ENCODE peak calls at places on chromosome 2, in eight cellular contexts. H is kidney, L is keratinocyte, Z is fibroblast of lung, G is H1, Y is HCT116, N is GM23248, U is neuronal stem cell. K is an unnamed sample.

GRCh38 chr2:120066708-120067547 is 54.1 kb downstream of the EPB41L5 start:
- DNase-seq in H (no peak), L (no peak), Z (peak; percentile 40), G (no peak), Y (no peak), N (no peak), U (no peak), K (no peak)

GRCh38 chr2:107730898-107731297 is 95.8 kb upstream of the RGPD4 start:
- DNase-seq in H (no peak), L (peak; percentile 49), Z (no peak), G (no peak), Y (no peak), N (peak; percentile 2), U (no peak), K (no peak)

GRCh38 chr2:231985823-231986261 is 24.3 kb downstream of the DIS3L2 start:
- DNase-seq in H (no peak), L (peak; percentile 15), Z (no peak), G (peak; percentile 53), Y (peak; percentile 27), N (no peak), U (no peak), K (peak; percentile 45)

GRCh38 chr2:75403991-75404428 is 156.7 kb downstream of the EVA1A start:
- DNase-seq in H (no peak), L (no peak), Z (peak; percentile 66), G (no peak), Y (peak; percentile 39), N (peak; percentile 69), U (peak; percentile 45), K (peak; percentile 62)

GRCh38 chr2:223187256-223187655 is 135.3 kb downstream of the KCNE4 start:
- DNase-seq in H (no peak), L (no peak), Z (no peak), G (no peak), Y (no peak), N (no peak), U (no peak), K (no peak)

GRCh38 chr2:82528288-82528687 is 1930.8 kb downstream of the SUCLG1 start:
- DNase-seq in H (no peak), L (no peak), Z (no peak), G (no peak), Y (no peak), N (no peak), U (no peak), K (no peak)

GRCh38 chr2:206477296-206477695 is 34.0 kb downstream of the ADAM23 start:
- DNase-seq in H (no peak), L (peak; percentile 49), Z (peak; percentile 61), G (no peak), Y (no peak), N (peak; percentile 34), U (no peak), K (no peak)

GRCh38 chr2:191250400-191250799 is 5.2 kb downstream of the MYO1B start:
- DNase-seq in H (no peak), L (no peak), Z (peak; percentile 56), G (no peak), Y (no peak), N (peak; percentile 48), U (no peak), K (no peak)

GRCh38 chr2:65263257-65263656 is 35.6 kb downstream of the ACTR2 start:
- DNase-seq in H (no peak), L (no peak), Z (no peak), G (no peak), Y (no peak), N (peak; percentile 44), U (no peak), K (no peak)

GRCh38 chr2:121529439-121530209 is 1.1 kb upstream of the RNU4ATAC start:
- DNase-seq in H (peak; percentile 90), L (no peak), Z (peak; percentile 67), G (no peak), Y (no peak), N (peak; percentile 57), U (peak; percentile 78), K (peak; percentile 85)

GRCh38 chr2:156955701-156956100 is 301.8 kb upstream of the GALNT5 start:
- DNase-seq in H (no peak), L (peak; percentile 75), Z (no peak), G (no peak), Y (no peak), N (no peak), U (no peak), K (no peak)

GRCh38 chr2:65746919-65747678 is 314.7 kb upstream of the SPRED2 start:
- DNase-seq in H (no peak), L (no peak), Z (no peak), G (no peak), Y (no peak), N (no peak), U (no peak), K (peak; percentile 38)

GRCh38 chr2:15638720-15639119 is 47.1 kb downstream of the DDX1 start:
- DNase-seq in H (no peak), L (peak; percentile 32), Z (peak; percentile 14), G (no peak), Y (no peak), N (peak; percentile 75), U (no peak), K (no peak)

GRCh38 chr2:46439582-46439981 is 39.8 kb upstream of the TMEM247 start:
- DNase-seq in H (no peak), L (no peak), Z (no peak), G (no peak), Y (no peak), N (no peak), U (no peak), K (no peak)

GRCh38 chr2:27422958-27423357 is 5.5 kb upstream of the NRBP1 start:
- DNase-seq in H (no peak), L (no peak), Z (no peak), G (no peak), Y (no peak), N (no peak), U (no peak), K (no peak)

GRCh38 chr2:27427863-27428212 is 593 bp upstream of the NRBP1 start:
- DNase-seq in H (no peak), L (no peak), Z (no peak), G (no peak), Y (no peak), N (no peak), U (peak; percentile 12), K (no peak)

GRCh38 chr2:27428978-27429541 is 629 bp downstream of the NRBP1 start:
- DNase-seq in H (peak; percentile 95), L (no peak), Z (peak; percentile 82), G (peak; percentile 87), Y (peak; percentile 64), N (peak; percentile 96), U (peak; percentile 79), K (peak; percentile 95)

GRCh38 chr2:27431395-27431794 is 3.0 kb downstream of the NRBP1 start:
- DNase-seq in H (no peak), L (no peak), Z (peak; percentile 19), G (no peak), Y (no peak), N (peak; percentile 80), U (no peak), K (no peak)

DNA sequence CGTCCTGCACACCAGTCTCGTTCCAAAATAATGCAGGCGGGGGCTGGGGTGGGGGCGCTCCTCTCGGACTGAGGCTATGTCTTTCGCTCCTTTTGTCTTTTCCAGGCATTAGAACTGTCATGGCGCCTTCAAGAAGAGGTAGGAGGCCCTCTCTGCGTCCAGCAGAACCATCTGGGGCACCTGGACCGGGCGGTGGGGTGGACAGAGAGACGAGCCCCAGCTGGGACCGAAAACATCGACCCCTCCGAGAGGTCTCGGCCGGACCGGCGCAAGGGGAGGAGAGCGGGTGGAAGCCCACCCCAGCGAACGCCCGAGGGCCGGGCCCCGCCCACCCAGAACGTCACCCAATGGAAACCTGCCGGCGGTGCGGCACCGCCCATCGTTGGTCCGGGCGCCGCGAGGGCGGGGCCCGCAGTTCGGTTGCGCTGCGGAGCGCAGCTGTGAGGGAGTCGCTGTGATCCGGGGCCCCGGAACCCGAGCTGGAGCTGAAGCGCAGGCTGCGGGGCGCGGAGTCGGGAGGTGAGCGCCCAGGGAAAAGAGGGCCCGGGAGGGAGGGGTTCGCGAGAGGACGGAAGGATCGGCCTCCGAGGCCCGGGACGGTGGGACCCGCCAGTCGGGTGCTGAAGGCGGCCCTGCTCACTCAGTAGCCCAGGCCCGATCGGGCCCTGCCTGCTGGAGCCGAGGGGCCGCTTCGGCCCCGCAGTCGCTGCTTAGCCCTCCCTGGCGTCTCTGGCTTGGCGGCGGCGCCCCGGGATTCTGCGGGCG is at the start of gene NRBP1:
- DNase-seq in H (peak; percentile 97), L (no peak), Z (peak; percentile 89), G (peak; percentile 96), Y (peak; percentile 76), N (peak; percentile 96), U (peak; percentile 94), K (peak; percentile 98)
- H3K9ac ChIP-seq in H (peak within 1 kb of the TSS; percentile 85), L (peak within 1 kb of the TSS; percentile 90), Z (peak within 1 kb of the TSS; percentile 94), G (peak within 1 kb of the TSS; percentile 82), Y (peak within 1 kb of the TSS; percentile 91), N (peak within 1 kb of the TSS; percentile 93), U (peak within 1 kb of the TSS; percentile 87), K (peak within 1 kb of the TSS; percentile 94)

GRCh38 chr2:218245214-218245613 is 15.6 kb upstream of the GPBAR1 start:
- DNase-seq in H (no peak), L (no peak), Z (no peak), G (no peak), Y (no peak), N (no peak), U (no peak), K (no peak)
- H3K36me3 ChIP-seq in H (peaks cover 63% of the 10 kb centered on the region), L (peaks cover 47% of the 10 kb centered on the region), Z (peaks cover 30% of the 10 kb centered on the region), G (peaks cover 38% of the 10 kb centered on the region), Y (peaks cover 57% of the 10 kb centered on the region), N (peaks cover 98% of the 10 kb centered on the region), U (peaks cover 43% of the 10 kb centered on the region), K (no peaks in the 10 kb centered on the region)

DNA sequence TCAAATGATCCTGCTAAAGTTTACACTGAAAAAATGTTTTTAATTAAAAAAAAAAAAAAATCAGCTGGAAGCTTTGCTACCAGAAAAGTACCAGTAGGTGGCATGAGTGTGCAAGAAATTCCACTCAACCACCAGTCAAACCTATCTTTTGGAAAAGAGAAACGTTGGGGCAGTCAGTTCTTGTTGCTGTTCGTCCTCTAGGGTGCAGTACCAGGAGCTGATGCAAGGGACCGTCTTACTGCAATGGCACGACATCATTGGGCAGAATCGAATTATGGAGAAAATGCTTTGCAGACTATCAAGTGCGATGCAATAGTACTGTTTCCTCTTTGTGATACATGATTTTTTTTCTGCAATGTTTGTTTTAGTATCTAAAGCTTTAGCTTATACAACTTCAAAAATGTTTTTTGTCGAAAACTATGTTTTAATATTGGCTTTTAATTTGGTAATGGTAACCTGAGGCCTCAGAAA is 18.3 kb downstream of the YPEL5 start:
- DNase-seq in H (no peak), L (peak; percentile 69), Z (peak; percentile 94), G (no peak), Y (peak; percentile 91), N (peak; percentile 95), U (peak; percentile 70), K (peak; percentile 89)
- H3K9ac ChIP-seq in H (no peak overlapping the region), L (no peak overlapping the region), Z (no peak overlapping the region), G (no peak overlapping the region), Y (no peak overlapping the region), N (peak overlapping the region; percentile 18), U (no peak overlapping the region), K (no peak overlapping the region)

DNA sequence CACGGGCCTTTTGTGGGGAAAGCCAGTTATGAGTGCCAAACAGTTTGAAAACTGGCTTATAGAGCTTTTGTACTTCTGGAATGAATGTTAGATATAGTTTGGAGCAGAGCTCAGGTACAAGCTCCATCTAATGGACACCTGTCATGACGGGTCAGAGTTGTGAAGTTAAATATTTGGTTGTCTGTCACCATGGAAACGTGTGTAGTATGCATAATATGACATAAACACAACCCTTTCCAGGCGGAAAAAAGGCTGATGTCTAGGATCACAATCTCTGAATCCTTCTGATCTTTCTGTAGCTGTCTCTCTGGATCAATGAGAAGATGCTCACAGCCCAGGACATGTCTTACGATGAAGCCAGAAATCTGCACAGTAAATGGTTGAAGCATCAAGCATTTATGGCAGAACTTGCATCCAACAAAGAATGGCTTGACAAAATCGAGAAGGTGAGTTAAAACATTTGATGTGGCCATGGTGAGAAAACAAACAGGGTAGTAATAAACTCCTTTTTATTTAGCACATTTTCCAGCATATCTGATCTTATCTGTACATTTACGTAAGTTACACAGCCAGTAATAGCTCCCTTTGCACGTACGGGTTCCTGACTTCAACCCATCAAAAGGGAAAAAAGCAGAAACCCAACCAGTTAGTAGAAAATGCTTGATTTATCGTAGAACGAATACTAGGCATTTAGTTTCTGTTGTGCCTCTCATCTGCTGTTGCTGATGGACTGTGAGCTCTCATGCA is 80.6 kb upstream of the EML6 start:
- DNase-seq in H (no peak), L (no peak), Z (no peak), G (no peak), Y (no peak), N (no peak), U (no peak), K (no peak)
- H3K36me3 ChIP-seq in H (peaks cover 68% of the 10 kb centered on the region), L (peaks cover 41% of the 10 kb centered on the region), Z (peaks cover 21% of the 10 kb centered on the region), G (peaks cover 40% of the 10 kb centered on the region), Y (peaks cover 23% of the 10 kb centered on the region), N (peaks cover 65% of the 10 kb centered on the region), U (peaks cover 39% of the 10 kb centered on the region), K (peaks cover 14% of the 10 kb centered on the region)

K was measured in neural progenitor cell.